ENCODE peak calls at places on chromosomes 7 and 10, in nine cellular contexts. Q, V, M, Z, C, Y, D, W and R are unnamed samples.
A peak's percentile ranks its signal among the peaks of the same experiment; 100 is the strongest.

GRCh38 chr10:28137907-28138880 is 139.3 kb upstream of the ODAD2 start:
- DNase-seq in Q (peak; percentile 85), V (peak; percentile 92), M (no peak), Z (no peak), C (no peak), Y (no peak), D (no peak), W (no peak), R (peak; percentile 93)

GRCh38 chr7:286278-286677 is 3.7 kb upstream of the FOXL3 start:
- DNase-seq in Q (no peak), V (no peak), M (no peak), Z (no peak), C (no peak), Y (no peak), D (no peak), W (no peak), R (no peak)

GRCh38 chr7:100008525-100008924 is 6.9 kb upstream of the ZKSCAN1 start:
- DNase-seq in Q (no peak), V (no peak), M (no peak), Z (no peak), C (no peak), Y (no peak), D (no peak), W (no peak), R (no peak)

GRCh38 chr7:122673951-122674350 is 25.0 kb downstream of the RNF133 start:
- DNase-seq in Q (no peak), V (no peak), M (no peak), Z (no peak), C (no peak), Y (no peak), D (no peak), W (no peak), R (no peak)

GRCh38 chr10:86225098-86225782 is 141.4 kb downstream of the GRID1 start:
- DNase-seq in Q (peak; percentile 84), V (peak; percentile 37), M (no peak), Z (no peak), C (no peak), Y (no peak), D (no peak), W (no peak), R (peak; percentile 53)

GRCh38 chr10:127354992-127355391 is 158.6 kb upstream of the INSYN2A start:
- DNase-seq in Q (no peak), V (no peak), M (no peak), Z (peak; percentile 17), C (no peak), Y (no peak), D (no peak), W (no peak), R (no peak)

GRCh38 chr7:2613926-2614613 is 17.7 kb upstream of the TTYH3 start:
- DNase-seq in Q (peak; percentile 30), V (no peak), M (no peak), Z (no peak), C (no peak), Y (no peak), D (no peak), W (no peak), R (no peak)

GRCh38 chr10:55630491-55631056 is 730.5 kb downstream of the ZWINT start:
- DNase-seq in Q (no peak), V (no peak), M (no peak), Z (no peak), C (no peak), Y (no peak), D (no peak), W (no peak), R (no peak)

GRCh38 chr7:71637578-71637977 is 505.6 kb downstream of the GALNT17 start:
- DNase-seq in Q (peak; percentile 80), V (no peak), M (no peak), Z (no peak), C (no peak), Y (no peak), D (no peak), W (no peak), R (no peak)

GRCh38 chr10:50917486-50917885 is 32.1 kb upstream of the A1CF start:
- DNase-seq in Q (peak; percentile 36), V (peak; percentile 63), M (no peak), Z (no peak), C (no peak), Y (no peak), D (no peak), W (no peak), R (peak; percentile 20)

GRCh38 chr10:47048533-47048905 is 137.3 kb downstream of the PTPN20 start:
- DNase-seq in Q (peak; percentile 21), V (no peak), M (no peak), Z (peak; percentile 22), C (peak; percentile 3), Y (no peak), D (no peak), W (no peak), R (no peak)

GRCh38 chr7:4724648-4725013 is 42.5 kb downstream of the FOXK1 start:
- DNase-seq in Q (peak; percentile 65), V (peak; percentile 68), M (no peak), Z (no peak), C (no peak), Y (peak; percentile 27), D (no peak), W (no peak), R (peak; percentile 31)

GRCh38 chr7:115679976-115680375 is 350.6 kb downstream of the TFEC start:
- DNase-seq in Q (peak; percentile 20), V (peak; percentile 44), M (no peak), Z (peak; percentile 4), C (no peak), Y (no peak), D (no peak), W (no peak), R (peak; percentile 55)

GRCh38 chr7:94912085-94912484 is 4.7 kb downstream of the PPP1R9A start:
- DNase-seq in Q (no peak), V (no peak), M (no peak), Z (no peak), C (no peak), Y (no peak), D (no peak), W (no peak), R (no peak)

GRCh38 chr7:15801565-15801964 is 115.1 kb upstream of the MEOX2 start:
- DNase-seq in Q (peak; percentile 79), V (peak; percentile 66), M (no peak), Z (no peak), C (peak; percentile 26), Y (no peak), D (no peak), W (no peak), R (peak; percentile 47)

GRCh38 chr10:61487506-61487905 is 34.3 kb upstream of the TMEM26 start:
- DNase-seq in Q (peak; percentile 79), V (peak; percentile 68), M (no peak), Z (no peak), C (no peak), Y (no peak), D (no peak), W (no peak), R (peak; percentile 54)